ENCODE peak calls at places on chromosome 5, in ten cellular contexts. G is GM04504; I is iris pigment epithelial cell; D is islet precursor cell; Z is iPS-NIHi11; E is activated T-cell treated with anti-CD3 and anti-CD28 coated beads, Interleukin-2, amount 50 U/mL, for 24 hours; U is hypothalamus; R is activated CD8-positive, alpha-beta T cell treated with anti-CD3 and anti-CD28 coated beads, Interleukin-2, amount 10 ng/mL, durations not matched to agents 7 days and 5 days; N is SHP77; Y is H7. J is an unnamed sample.

GRCh38 chr5:77892061-77893010 is 116.2 kb upstream of the TBCA start:
- DNase-seq in N (no peak), Z (no peak), U (no peak), R (no peak), E (no peak), D (no peak), Y (no peak), I (no peak), G (no peak), J (no peak)

GRCh38 chr5:149549461-149550266 is 1.6 kb downstream of the CSNK1A1 start:
- DNase-seq in N (no peak), Z (peak), U (no peak), D (peak), R (peak), E (peak), G (no peak), Y (peak), I (peak), J (peak)

GRCh38 chr5:102077920-102078319 is 218.2 kb downstream of the SLCO4C1 start:
- DNase-seq in G (no peak), Z (no peak), Y (no peak), N (no peak), I (no peak), R (no peak), D (peak), U (no peak), E (no peak), J (no peak)

GRCh38 chr5:21831145-21831787 is 1021.9 kb downstream of the CDH12 start:
- DNase-seq in E (no peak), D (no peak), R (no peak), Y (no peak), G (no peak), N (no peak), U (no peak), I (no peak), Z (no peak), J (no peak)

GRCh38 chr5:1445313-1445894 is at the start of gene SLC6A3:
- DNase-seq in I (no peak), D (peak), R (no peak), Y (peak), G (no peak), U (no peak), N (no peak), Z (peak), E (peak), J (peak)

GRCh38 chr5:132810605-132811004 is 2.5 kb upstream of the SOWAHA start:
- DNase-seq in E (no peak), G (no peak), Y (no peak), I (no peak), D (no peak), R (no peak), N (no peak), Z (no peak), U (no peak), J (no peak)

GRCh38 chr5:88952344-88952743 is 69.4 kb upstream of the MEF2C start:
- DNase-seq in G (no peak), N (peak), I (no peak), R (no peak), Z (no peak), E (no peak), D (no peak), Y (no peak), U (no peak), J (no peak)

GRCh38 chr5:76273491-76273890 is 129.6 kb upstream of the IQGAP2 start:
- DNase-seq in D (peak), Z (no peak), N (no peak), G (no peak), U (no peak), R (no peak), I (no peak), Y (no peak), E (no peak), J (no peak)

GRCh38 chr5:176590035-176590729 is 19.8 kb downstream of the GPRIN1 start:
- DNase-seq in R (no peak), E (no peak), D (no peak), I (no peak), Y (peak), N (peak), G (no peak), U (no peak), Z (no peak), J (no peak)

GRCh38 chr5:52356311-52356918 is 431.3 kb upstream of the ITGA1 start:
- DNase-seq in Z (no peak), E (no peak), U (no peak), D (no peak), Y (no peak), G (no peak), N (no peak), I (peak), R (no peak), J (no peak)

GRCh38 chr5:147669113-147669869 is 113.2 kb downstream of the JAKMIP2 start:
- DNase-seq in G (no peak), E (no peak), R (no peak), Y (no peak), U (no peak), I (no peak), N (no peak), Z (no peak), D (no peak), J (no peak)

GRCh38 chr5:1763960-1764605 is 35.6 kb downstream of the MRPL36 start:
- DNase-seq in U (no peak), R (no peak), I (no peak), N (no peak), G (no peak), Z (no peak), E (peak), D (peak), Y (peak), J (peak)

GRCh38 chr5:2738700-2739359 is 12.6 kb downstream of the IRX2 start:
- DNase-seq in U (no peak), I (no peak), D (peak), Z (no peak), R (no peak), E (no peak), G (no peak), Y (peak), N (no peak), J (peak)

GRCh38 chr5:78103226-78103722 is 191.2 kb downstream of the AP3B1 start:
- DNase-seq in N (no peak), E (no peak), I (no peak), Z (no peak), G (no peak), D (no peak), Y (no peak), U (no peak), R (no peak), J (no peak)